ENCODE peak calls at places on chromosomes 5 and 9, in seven cellular contexts. N is tibial nerve, H is fibroblast of the aortic adventitia, E is esophagus squamous epithelium, W is mesendoderm, M is bronchial epithelial cell, D is cardiac fibroblast. K is an unnamed sample.

GRCh38 chr5:125316386-125316785 is 569.9 kb upstream of the ZNF608 start:
- DNase-seq in N (no peak), H (peak; percentile 37), E (no peak), W (no peak), M (no peak), D (no peak), K (no peak)

GRCh38 chr5:138803935-138804334 is 50.7 kb downstream of the CTNNA1 start:
- DNase-seq in N (no peak), H (no peak), E (no peak), W (no peak), M (no peak), D (no peak), K (no peak)

GRCh38 chr5:138717399-138717798 is 35.8 kb upstream of the CTNNA1 start:
- DNase-seq in N (no peak), H (no peak), E (no peak), W (no peak), M (no peak), D (no peak), K (no peak)

GRCh38 chr9:38047301-38048251 is 21.5 kb downstream of the SHB start:
- DNase-seq in N (no peak), H (peak; percentile 93), E (no peak), W (peak; percentile 100), M (peak; percentile 89), D (peak; percentile 82), K (peak; percentile 93)

GRCh38 chr5:29337030-29337429 is 1856.5 kb upstream of the CDH6 start:
- DNase-seq in N (no peak), H (no peak), E (no peak), W (no peak), M (no peak), D (no peak), K (no peak)

GRCh38 chr9:133958756-133959155 is 33.4 kb downstream of the VAV2 start:
- DNase-seq in N (no peak), H (no peak), E (no peak), W (no peak), M (peak; percentile 17), D (no peak), K (no peak)

GRCh38 chr5:176578391-176578808 is 29.3 kb downstream of the CDHR2 start:
- DNase-seq in N (no peak), H (peak; percentile 28), E (no peak), W (peak; percentile 91), M (peak; percentile 77), D (peak; percentile 40), K (peak; percentile 96)

GRCh38 chr5:12611132-12611531 is 706.9 kb upstream of the CTNND2 start:
- DNase-seq in N (no peak), H (no peak), E (no peak), W (no peak), M (no peak), D (no peak), K (no peak)

GRCh38 chr9:6646028-6646636 is 603 bp upstream of the GLDC start:
- DNase-seq in N (no peak), H (no peak), E (no peak), W (no peak), M (no peak), D (no peak), K (peak; percentile 63)

GRCh38 chr5:115342593-115343377 is 46.3 kb upstream of the CCDC112 start:
- DNase-seq in N (no peak), H (no peak), E (no peak), W (no peak), M (no peak), D (peak; percentile 31), K (no peak)

GRCh38 chr5:14178671-14179211 is 35.6 kb downstream of the TRIO start:
- DNase-seq in N (no peak), H (peak; percentile 86), E (no peak), W (peak; percentile 94), M (peak; percentile 65), D (peak; percentile 67), K (peak; percentile 90)

GRCh38 chr9:130927995-130928900 is 10.8 kb downstream of the FIBCD1 start:
- DNase-seq in N (no peak), H (peak; percentile 53), E (no peak), W (no peak), M (peak; percentile 90), D (peak; percentile 67), K (no peak)

GRCh38 chr9:134981829-134982228 is 64.1 kb upstream of the FCN1 start:
- DNase-seq in N (no peak), H (no peak), E (no peak), W (no peak), M (no peak), D (no peak), K (no peak)

GRCh38 chr9:107175826-107176500 is 107.1 kb upstream of the RAD23B start:
- DNase-seq in N (no peak), H (no peak), E (no peak), W (peak; percentile 34), M (no peak), D (no peak), K (no peak)

GRCh38 chr9:125189011-125189360 is 617 bp downstream of the PPP6C start:
- DNase-seq in N (no peak), H (no peak), E (no peak), W (no peak), M (no peak), D (no peak), K (peak; percentile 73)

GRCh38 chr9:36030871-36031270 is 5.8 kb upstream of the RECK start:
- DNase-seq in N (no peak), H (no peak), E (no peak), W (no peak), M (no peak), D (no peak), K (no peak)

GRCh38 chr9:3181049-3181953 is 337.4 kb upstream of the PUM3 start:
- DNase-seq in N (no peak), H (peak; percentile 7), E (no peak), W (peak; percentile 84), M (peak; percentile 44), D (no peak), K (peak; percentile 91)

GRCh38 chr5:132526974-132527564 is 16.3 kb downstream of the IL5 start:
- DNase-seq in N (no peak), H (no peak), E (no peak), W (no peak), M (peak; percentile 66), D (no peak), K (no peak)

GRCh38 chr5:132525299-132525724 is 18.0 kb downstream of the IL5 start:
- DNase-seq in N (no peak), H (no peak), E (no peak), W (no peak), M (no peak), D (no peak), K (no peak)

GRCh38 chr5:132528866-132529634 is 14.3 kb downstream of the IL5 start:
- DNase-seq in N (no peak), H (no peak), E (no peak), W (no peak), M (no peak), D (no peak), K (no peak)

GRCh38 chr5:132530946-132531345 is 12.4 kb downstream of the IL5 start:
- DNase-seq in N (no peak), H (no peak), E (no peak), W (no peak), M (no peak), D (no peak), K (no peak)

GRCh38 chr5:132526290-132526973 is 16.9 kb downstream of the IL5 start:
- DNase-seq in N (no peak), H (peak; percentile 64), E (no peak), W (peak; percentile 71), M (peak; percentile 53), D (peak; percentile 69), K (peak; percentile 82)
- H3K4me3 ChIP-seq in N (no peak overlapping the region), H (no peak overlapping the region), E (no peak overlapping the region), W (no peak overlapping the region), M (no peak overlapping the region), D (no peak overlapping the region), K (peak overlapping the region; percentile 67)

GRCh38 chr9:33023661-33024060 is 1.4 kb upstream of the DNAJA1 start:
- DNase-seq in N (no peak), H (no peak), E (no peak), W (no peak), M (peak; percentile 55), D (no peak), K (no peak)
- H3K4me3 ChIP-seq in N (no peak overlapping the region), H (peak overlapping the region; percentile 85), E (peak overlapping the region; percentile 99), W (no peak overlapping the region), M (peak overlapping the region; percentile 100), D (peak overlapping the region; percentile 99), K (peak overlapping the region; percentile 97)

DNA sequence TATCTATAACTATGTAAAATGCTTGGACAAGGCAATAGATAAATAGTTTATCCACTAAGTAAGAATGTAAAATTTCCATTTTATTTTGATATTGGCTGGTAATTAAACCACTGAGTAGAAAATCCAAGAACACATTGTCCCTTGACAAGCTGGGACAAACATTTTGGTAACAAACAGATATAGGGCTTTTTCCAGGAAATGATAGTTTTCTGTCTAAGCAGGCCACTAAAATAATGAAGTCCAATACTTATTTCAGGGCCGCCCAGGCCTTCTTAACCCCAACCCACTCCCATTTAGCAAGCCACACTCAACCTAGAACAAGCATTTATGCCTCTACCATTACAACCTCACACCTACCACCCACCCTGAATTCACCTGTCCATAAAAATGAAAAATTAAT is 368.6 kb downstream of the PRELID2 start:
- DNase-seq in N (no peak), H (no peak), E (no peak), W (no peak), M (no peak), D (no peak), K (no peak)
- H3K4me3 ChIP-seq in N (no peak overlapping the region), H (no peak overlapping the region), E (no peak overlapping the region), W (no peak overlapping the region), M (no peak overlapping the region), D (no peak overlapping the region), K (no peak overlapping the region)

GRCh38 chr9:13322828-13323550 is 43.5 kb upstream of the MPDZ start:
- DNase-seq in N (no peak), H (no peak), E (no peak), W (peak; percentile 6), M (no peak), D (no peak), K (peak; percentile 51)
- H3K4me3 ChIP-seq in N (no peak overlapping the region), H (no peak overlapping the region), E (no peak overlapping the region), W (no peak overlapping the region), M (no peak overlapping the region), D (no peak overlapping the region), K (no peak overlapping the region)

DNA sequence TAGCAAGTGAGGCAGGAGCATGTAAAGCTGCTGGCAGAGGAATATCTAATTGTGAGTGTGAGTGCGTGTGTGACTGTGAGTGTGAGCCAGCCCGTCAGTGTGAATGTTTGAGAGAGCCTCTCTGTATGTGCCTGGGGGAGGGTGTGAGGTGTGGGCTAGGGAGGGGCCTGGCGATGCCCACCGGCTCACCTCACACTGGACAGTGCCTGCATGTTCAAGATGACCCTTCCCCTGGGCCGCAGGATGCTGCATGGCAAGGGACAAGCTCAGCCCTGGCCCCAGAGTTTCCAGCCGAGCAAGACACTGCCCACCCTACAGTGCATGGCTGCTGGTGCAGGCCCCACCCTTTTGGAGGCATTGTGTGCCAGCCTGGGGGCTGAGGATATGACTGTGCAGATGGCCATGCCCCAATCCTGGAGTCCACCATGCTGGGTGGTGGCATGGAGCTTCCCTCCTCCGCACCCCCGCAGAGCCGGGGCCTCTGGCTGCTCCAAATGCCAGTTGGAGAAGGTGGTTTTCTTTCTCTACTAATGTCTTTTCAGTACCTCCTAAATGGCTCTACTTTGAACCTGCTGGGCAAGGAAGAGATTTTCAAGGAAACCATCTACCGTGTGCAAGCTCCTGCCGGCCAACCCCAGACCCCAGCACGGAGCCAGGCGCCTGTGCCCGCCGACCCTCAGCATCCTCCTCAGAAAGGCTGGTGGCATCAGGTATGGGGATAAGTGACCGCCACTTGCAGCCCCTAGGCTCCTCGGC is 27.6 kb downstream of the FGD3 start:
- DNase-seq in N (no peak), H (no peak), E (no peak), W (no peak), M (no peak), D (no peak), K (no peak)
- H3K4me3 ChIP-seq in N (no peak overlapping the region), H (no peak overlapping the region), E (no peak overlapping the region), W (no peak overlapping the region), M (no peak overlapping the region), D (no peak overlapping the region), K (no peak overlapping the region)

GRCh38 chr9:79257215-79257614 is 314.6 kb upstream of the TLE4 start:
- DNase-seq in N (no peak), H (no peak), E (no peak), W (no peak), M (no peak), D (no peak), K (peak; percentile 60)
- H3K4me3 ChIP-seq in N (no peak overlapping the region), H (no peak overlapping the region), E (peak overlapping the region; percentile 9), W (no peak overlapping the region), M (no peak overlapping the region), D (no peak overlapping the region), K (no peak overlapping the region)

K was measured in endodermal cell.